ENCODE peak calls at places on chromosomes 13 and 19, in nine cellular contexts. One of them, this sample, is unnamed.

GRCh38 chr19:43564800-43565199 is 10.5 kb downstream of the XRCC1 start:
- DNase-seq in ovary: no peak
- DNase-seq in nephron progenitor cell: no peak
- DNase-seq in fibroblast of gingiva: no peak
- DNase-seq in foreskin fibroblast: no peak
- DNase-seq in progenitor cell of endocrine pancreas: no peak
- DNase-seq in coronary artery: no peak
- DNase-seq in glutamatergic neuron: no peak
- DNase-seq in AG20443: no peak
- DNase-seq in this sample: no peak

GRCh38 chr19:49637865-49638350 is 2.0 kb downstream of the RRAS start:
- DNase-seq in ovary: peak
- DNase-seq in nephron progenitor cell: peak
- DNase-seq in glutamatergic neuron: peak
- DNase-seq in progenitor cell of endocrine pancreas: no peak
- DNase-seq in foreskin fibroblast: peak
- DNase-seq in fibroblast of gingiva: peak
- DNase-seq in AG20443: peak
- DNase-seq in coronary artery: peak
- DNase-seq in this sample: peak

GRCh38 chr13:112245179-112245724 is 130.9 kb upstream of the SPACA7 start:
- DNase-seq in ovary: no peak
- DNase-seq in progenitor cell of endocrine pancreas: no peak
- DNase-seq in AG20443: no peak
- DNase-seq in coronary artery: peak
- DNase-seq in nephron progenitor cell: no peak
- DNase-seq in fibroblast of gingiva: no peak
- DNase-seq in glutamatergic neuron: no peak
- DNase-seq in foreskin fibroblast: no peak
- DNase-seq in this sample: peak

GRCh38 chr19:439167-439900 is 21.5 kb downstream of the SHC2 start:
- DNase-seq in fibroblast of gingiva: no peak
- DNase-seq in foreskin fibroblast: no peak
- DNase-seq in nephron progenitor cell: no peak
- DNase-seq in glutamatergic neuron: no peak
- DNase-seq in coronary artery: no peak
- DNase-seq in ovary: no peak
- DNase-seq in progenitor cell of endocrine pancreas: no peak
- DNase-seq in AG20443: no peak
- DNase-seq in this sample: no peak

GRCh38 chr13:103698000-103698399 is 631.8 kb upstream of the SLC10A2 start:
- DNase-seq in coronary artery: no peak
- DNase-seq in AG20443: no peak
- DNase-seq in progenitor cell of endocrine pancreas: no peak
- DNase-seq in nephron progenitor cell: no peak
- DNase-seq in fibroblast of gingiva: no peak
- DNase-seq in foreskin fibroblast: no peak
- DNase-seq in ovary: no peak
- DNase-seq in glutamatergic neuron: no peak
- DNase-seq in this sample: no peak

GRCh38 chr19:2051771-2052704 is 994 bp upstream of the MKNK2 start:
- DNase-seq in progenitor cell of endocrine pancreas: no peak
- DNase-seq in coronary artery: no peak
- DNase-seq in AG20443: no peak
- DNase-seq in foreskin fibroblast: no peak
- DNase-seq in glutamatergic neuron: no peak
- DNase-seq in ovary: peak
- DNase-seq in nephron progenitor cell: no peak
- DNase-seq in fibroblast of gingiva: no peak
- DNase-seq in this sample: no peak

GRCh38 chr13:35693142-35693784 is 216.8 kb upstream of the MAB21L1 start:
- DNase-seq in foreskin fibroblast: peak
- DNase-seq in AG20443: no peak
- DNase-seq in progenitor cell of endocrine pancreas: no peak
- DNase-seq in fibroblast of gingiva: peak
- DNase-seq in ovary: no peak
- DNase-seq in nephron progenitor cell: no peak
- DNase-seq in coronary artery: no peak
- DNase-seq in glutamatergic neuron: no peak
- DNase-seq in this sample: no peak

GRCh38 chr19:5804516-5805464 is at the start of gene NRTN:
- DNase-seq in fibroblast of gingiva: no peak
- DNase-seq in ovary: no peak
- DNase-seq in nephron progenitor cell: peak
- DNase-seq in foreskin fibroblast: no peak
- DNase-seq in glutamatergic neuron: peak
- DNase-seq in coronary artery: no peak
- DNase-seq in AG20443: peak
- DNase-seq in progenitor cell of endocrine pancreas: no peak
- DNase-seq in this sample: no peak

GRCh38 chr19:10430505-10431253 is 10.3 kb downstream of the PDE4A start:
- DNase-seq in fibroblast of gingiva: peak
- DNase-seq in foreskin fibroblast: peak
- DNase-seq in nephron progenitor cell: peak
- DNase-seq in progenitor cell of endocrine pancreas: no peak
- DNase-seq in AG20443: peak
- DNase-seq in ovary: no peak
- DNase-seq in coronary artery: no peak
- DNase-seq in glutamatergic neuron: no peak
- DNase-seq in this sample: no peak

GRCh38 chr19:41411682-41412265 is 14.2 kb downstream of the BCKDHA start:
- DNase-seq in ovary: no peak
- DNase-seq in nephron progenitor cell: no peak
- DNase-seq in foreskin fibroblast: no peak
- DNase-seq in coronary artery: no peak
- DNase-seq in progenitor cell of endocrine pancreas: no peak
- DNase-seq in AG20443: no peak
- DNase-seq in glutamatergic neuron: no peak
- DNase-seq in fibroblast of gingiva: no peak
- DNase-seq in this sample: no peak

GRCh38 chr19:14495678-14496028 is 274 bp downstream of the GIPC1 start:
- DNase-seq in AG20443: peak
- DNase-seq in coronary artery: no peak
- DNase-seq in foreskin fibroblast: no peak
- DNase-seq in glutamatergic neuron: no peak
- DNase-seq in ovary: peak
- DNase-seq in fibroblast of gingiva: no peak
- DNase-seq in nephron progenitor cell: no peak
- DNase-seq in progenitor cell of endocrine pancreas: no peak
- DNase-seq in this sample: no peak